ENCODE peak calls at places on chromosomes 5 and 9, in seven cellular contexts. One of them, this sample, is unnamed.
A peak's percentile ranks its signal among the peaks of the same experiment; 100 is the strongest.

GRCh38 chr9:18359335-18359734 is 114.6 kb upstream of the ADAMTSL1 start:
- DNase-seq in A673: no peak
- DNase-seq in astrocyte: peak; percentile 93
- DNase-seq in NCI-H2171 treated with DMSO at 0.1 percent for 48 hours: no peak
- DNase-seq in activated naive CD8-positive, alpha-beta T cell treated with anti-CD3 and anti-CD28 coated beads, Interleukin-2, amount 50 U/mL, for 24 hours: no peak
- DNase-seq in endothelial cell of umbilical vein: peak; percentile 92
- DNase-seq in AG08396: peak; percentile 39
- DNase-seq in this sample: no peak

GRCh38 chr5:81156732-81157131 is 76.4 kb upstream of the CKMT2 start:
- DNase-seq in AG08396: no peak
- DNase-seq in NCI-H2171 treated with DMSO at 0.1 percent for 48 hours: no peak
- DNase-seq in activated naive CD8-positive, alpha-beta T cell treated with anti-CD3 and anti-CD28 coated beads, Interleukin-2, amount 50 U/mL, for 24 hours: no peak
- DNase-seq in endothelial cell of umbilical vein: no peak
- DNase-seq in A673: no peak
- DNase-seq in astrocyte: no peak
- DNase-seq in this sample: no peak

GRCh38 chr5:25295067-25295466 is 650.3 kb upstream of the CDH10 start:
- DNase-seq in A673: no peak
- DNase-seq in endothelial cell of umbilical vein: no peak
- DNase-seq in NCI-H2171 treated with DMSO at 0.1 percent for 48 hours: no peak
- DNase-seq in astrocyte: no peak
- DNase-seq in activated naive CD8-positive, alpha-beta T cell treated with anti-CD3 and anti-CD28 coated beads, Interleukin-2, amount 50 U/mL, for 24 hours: no peak
- DNase-seq in AG08396: no peak
- DNase-seq in this sample: no peak

GRCh38 chr5:30831605-30832004 is 361.9 kb upstream of the CDH6 start:
- DNase-seq in A673: no peak
- DNase-seq in astrocyte: no peak
- DNase-seq in activated naive CD8-positive, alpha-beta T cell treated with anti-CD3 and anti-CD28 coated beads, Interleukin-2, amount 50 U/mL, for 24 hours: no peak
- DNase-seq in AG08396: no peak
- DNase-seq in endothelial cell of umbilical vein: no peak
- DNase-seq in NCI-H2171 treated with DMSO at 0.1 percent for 48 hours: no peak
- DNase-seq in this sample: no peak

GRCh38 chr9:27109621-27110020 is 596 bp downstream of the TEK start:
- DNase-seq in A673: no peak
- DNase-seq in astrocyte: no peak
- DNase-seq in endothelial cell of umbilical vein: no peak
- DNase-seq in AG08396: no peak
- DNase-seq in NCI-H2171 treated with DMSO at 0.1 percent for 48 hours: no peak
- DNase-seq in activated naive CD8-positive, alpha-beta T cell treated with anti-CD3 and anti-CD28 coated beads, Interleukin-2, amount 50 U/mL, for 24 hours: no peak
- DNase-seq in this sample: no peak

GRCh38 chr5:148970228-148970627 is 92.6 kb downstream of the SH3TC2 start:
- DNase-seq in NCI-H2171 treated with DMSO at 0.1 percent for 48 hours: no peak
- DNase-seq in AG08396: no peak
- DNase-seq in activated naive CD8-positive, alpha-beta T cell treated with anti-CD3 and anti-CD28 coated beads, Interleukin-2, amount 50 U/mL, for 24 hours: no peak
- DNase-seq in endothelial cell of umbilical vein: no peak
- DNase-seq in A673: no peak
- DNase-seq in astrocyte: no peak
- DNase-seq in this sample: no peak

GRCh38 chr5:21391506-21391905 is 1403.5 kb upstream of the CDH18 start:
- DNase-seq in astrocyte: no peak
- DNase-seq in A673: peak; percentile 74
- DNase-seq in AG08396: no peak
- DNase-seq in activated naive CD8-positive, alpha-beta T cell treated with anti-CD3 and anti-CD28 coated beads, Interleukin-2, amount 50 U/mL, for 24 hours: no peak
- DNase-seq in NCI-H2171 treated with DMSO at 0.1 percent for 48 hours: peak; percentile 75
- DNase-seq in endothelial cell of umbilical vein: peak; percentile 9
- DNase-seq in this sample: no peak

GRCh38 chr9:36971935-36972488 is 62.1 kb downstream of the PAX5 start:
- DNase-seq in endothelial cell of umbilical vein: no peak
- DNase-seq in astrocyte: no peak
- DNase-seq in activated naive CD8-positive, alpha-beta T cell treated with anti-CD3 and anti-CD28 coated beads, Interleukin-2, amount 50 U/mL, for 24 hours: no peak
- DNase-seq in AG08396: no peak
- DNase-seq in A673: no peak
- DNase-seq in NCI-H2171 treated with DMSO at 0.1 percent for 48 hours: no peak
- DNase-seq in this sample: no peak

GRCh38 chr9:128835246-128836210 is 5.9 kb upstream of the SPOUT1 start:
- DNase-seq in NCI-H2171 treated with DMSO at 0.1 percent for 48 hours: no peak
- DNase-seq in A673: no peak
- DNase-seq in AG08396: peak; percentile 3
- DNase-seq in endothelial cell of umbilical vein: no peak
- DNase-seq in astrocyte: no peak
- DNase-seq in activated naive CD8-positive, alpha-beta T cell treated with anti-CD3 and anti-CD28 coated beads, Interleukin-2, amount 50 U/mL, for 24 hours: no peak
- DNase-seq in this sample: no peak

GRCh38 chr5:55534436-55535198 is at the start of gene PLPP1:
- DNase-seq in NCI-H2171 treated with DMSO at 0.1 percent for 48 hours: peak; percentile 92
- DNase-seq in astrocyte: peak; percentile 70
- DNase-seq in A673: peak; percentile 84
- DNase-seq in activated naive CD8-positive, alpha-beta T cell treated with anti-CD3 and anti-CD28 coated beads, Interleukin-2, amount 50 U/mL, for 24 hours: peak; percentile 87
- DNase-seq in AG08396: peak; percentile 97
- DNase-seq in endothelial cell of umbilical vein: peak; percentile 92
- DNase-seq in this sample: peak; percentile 93

GRCh38 chr9:4375424-4376195 is 75.7 kb upstream of the GLIS3 start:
- DNase-seq in NCI-H2171 treated with DMSO at 0.1 percent for 48 hours: peak; percentile 65
- DNase-seq in AG08396: peak; percentile 31
- DNase-seq in A673: peak; percentile 54
- DNase-seq in endothelial cell of umbilical vein: peak; percentile 47
- DNase-seq in astrocyte: peak; percentile 62
- DNase-seq in activated naive CD8-positive, alpha-beta T cell treated with anti-CD3 and anti-CD28 coated beads, Interleukin-2, amount 50 U/mL, for 24 hours: no peak
- DNase-seq in this sample: no peak

GRCh38 chr9:111610149-111610548 is 10.7 kb upstream of the PTGR1 start:
- DNase-seq in NCI-H2171 treated with DMSO at 0.1 percent for 48 hours: no peak
- DNase-seq in activated naive CD8-positive, alpha-beta T cell treated with anti-CD3 and anti-CD28 coated beads, Interleukin-2, amount 50 U/mL, for 24 hours: no peak
- DNase-seq in endothelial cell of umbilical vein: no peak
- DNase-seq in A673: no peak
- DNase-seq in astrocyte: no peak
- DNase-seq in AG08396: no peak
- DNase-seq in this sample: no peak

This sample was measured in ovary.